ENCODE peak calls at places on chromosomes 16 and 17, in five cellular contexts. One of them, this sample, is unnamed.

GRCh38 chr17:54771409-54771808 is 129.2 kb upstream of the TOM1L1 start:
- DNase-seq in HTR-8/SVneo: no peak
- DNase-seq in foreskin melanocyte: no peak
- DNase-seq in EH: no peak
- DNase-seq in activated CD8-positive, alpha-beta memory T cell treated with anti-CD3 and anti-CD28 coated beads for 1 hour: no peak
- DNase-seq in this sample: no peak

GRCh38 chr16:3675601-3676130 is 21.2 kb downstream of the DNASE1 start:
- DNase-seq in HTR-8/SVneo: no peak
- DNase-seq in foreskin melanocyte: no peak
- DNase-seq in EH: no peak
- DNase-seq in activated CD8-positive, alpha-beta memory T cell treated with anti-CD3 and anti-CD28 coated beads for 1 hour: no peak
- DNase-seq in this sample: no peak

GRCh38 chr17:48052956-48053757 is 5.0 kb downstream of the NFE2L1 start:
- DNase-seq in HTR-8/SVneo: no peak
- DNase-seq in foreskin melanocyte: no peak
- DNase-seq in EH: peak
- DNase-seq in activated CD8-positive, alpha-beta memory T cell treated with anti-CD3 and anti-CD28 coated beads for 1 hour: no peak
- DNase-seq in this sample: no peak

GRCh38 chr17:6666557-6666956 is 15.0 kb downstream of the C17orf100 start:
- DNase-seq in HTR-8/SVneo: no peak
- DNase-seq in foreskin melanocyte: no peak
- DNase-seq in EH: no peak
- DNase-seq in activated CD8-positive, alpha-beta memory T cell treated with anti-CD3 and anti-CD28 coated beads for 1 hour: no peak
- DNase-seq in this sample: no peak

GRCh38 chr16:31696968-31697743 is 169.5 kb downstream of the AHSP start:
- DNase-seq in HTR-8/SVneo: peak
- DNase-seq in foreskin melanocyte: peak
- DNase-seq in EH: peak
- DNase-seq in activated CD8-positive, alpha-beta memory T cell treated with anti-CD3 and anti-CD28 coated beads for 1 hour: no peak
- DNase-seq in this sample: no peak

GRCh38 chr16:86396318-86396882 is 113.9 kb upstream of the FOXF1 start:
- DNase-seq in HTR-8/SVneo: no peak
- DNase-seq in foreskin melanocyte: no peak
- DNase-seq in EH: peak
- DNase-seq in activated CD8-positive, alpha-beta memory T cell treated with anti-CD3 and anti-CD28 coated beads for 1 hour: no peak
- DNase-seq in this sample: peak

GRCh38 chr17:77491921-77492445 is 351.2 kb downstream of the SEC14L1 start:
- DNase-seq in HTR-8/SVneo: no peak
- DNase-seq in foreskin melanocyte: no peak
- DNase-seq in EH: no peak
- DNase-seq in activated CD8-positive, alpha-beta memory T cell treated with anti-CD3 and anti-CD28 coated beads for 1 hour: no peak
- DNase-seq in this sample: no peak

GRCh38 chr17:16287563-16288027 is 65.7 kb downstream of the CENPV start:
- DNase-seq in HTR-8/SVneo: peak
- DNase-seq in foreskin melanocyte: no peak
- DNase-seq in EH: peak
- DNase-seq in activated CD8-positive, alpha-beta memory T cell treated with anti-CD3 and anti-CD28 coated beads for 1 hour: no peak
- DNase-seq in this sample: peak

GRCh38 chr17:50505731-50506130 is 2.5 kb upstream of the MYCBPAP start:
- DNase-seq in HTR-8/SVneo: no peak
- DNase-seq in foreskin melanocyte: no peak
- DNase-seq in EH: no peak
- DNase-seq in activated CD8-positive, alpha-beta memory T cell treated with anti-CD3 and anti-CD28 coated beads for 1 hour: no peak
- DNase-seq in this sample: no peak

GRCh38 chr16:19295393-19295792 is 9.9 kb downstream of the CLEC19A start:
- DNase-seq in HTR-8/SVneo: no peak
- DNase-seq in foreskin melanocyte: no peak
- DNase-seq in EH: no peak
- DNase-seq in activated CD8-positive, alpha-beta memory T cell treated with anti-CD3 and anti-CD28 coated beads for 1 hour: no peak
- DNase-seq in this sample: no peak

GRCh38 chr17:7336240-7337175 is at the start of gene ACAP1:
- DNase-seq in HTR-8/SVneo: no peak
- DNase-seq in foreskin melanocyte: no peak
- DNase-seq in EH: no peak
- DNase-seq in activated CD8-positive, alpha-beta memory T cell treated with anti-CD3 and anti-CD28 coated beads for 1 hour: peak
- DNase-seq in this sample: no peak

GRCh38 chr16:84547539-84548058 is 43.1 kb upstream of the MEAK7 start:
- DNase-seq in HTR-8/SVneo: peak
- DNase-seq in foreskin melanocyte: no peak
- DNase-seq in EH: no peak
- DNase-seq in activated CD8-positive, alpha-beta memory T cell treated with anti-CD3 and anti-CD28 coated beads for 1 hour: no peak
- DNase-seq in this sample: no peak

GRCh38 chr17:34645636-34646035 is 66.3 kb downstream of the TMEM132E start:
- DNase-seq in HTR-8/SVneo: no peak
- DNase-seq in foreskin melanocyte: no peak
- DNase-seq in EH: no peak
- DNase-seq in activated CD8-positive, alpha-beta memory T cell treated with anti-CD3 and anti-CD28 coated beads for 1 hour: no peak
- DNase-seq in this sample: no peak

GRCh38 chr16:8928467-8928957 is 35.2 kb downstream of the USP7 start:
- DNase-seq in HTR-8/SVneo: no peak
- DNase-seq in foreskin melanocyte: no peak
- DNase-seq in EH: no peak
- DNase-seq in activated CD8-positive, alpha-beta memory T cell treated with anti-CD3 and anti-CD28 coated beads for 1 hour: no peak
- DNase-seq in this sample: no peak

GRCh38 chr17:41654908-41655607 is 30.7 kb upstream of the KRT17 start:
- DNase-seq in HTR-8/SVneo: no peak
- DNase-seq in foreskin melanocyte: no peak
- DNase-seq in EH: no peak
- DNase-seq in activated CD8-positive, alpha-beta memory T cell treated with anti-CD3 and anti-CD28 coated beads for 1 hour: no peak
- DNase-seq in this sample: no peak

GRCh38 chr17:57499648-57500049 is 243.3 kb downstream of the MSI2 start:
- DNase-seq in HTR-8/SVneo: no peak
- DNase-seq in foreskin melanocyte: no peak
- DNase-seq in EH: peak
- DNase-seq in activated CD8-positive, alpha-beta memory T cell treated with anti-CD3 and anti-CD28 coated beads for 1 hour: no peak
- DNase-seq in this sample: no peak